ENCODE peak calls at places on chromosome 1, in five cellular contexts. One of them, this sample, is unnamed.

GRCh38 chr1:227942021-227942715 is 5.6 kb downstream of the WNT9A start:
- DNase-seq in stomach: peak
- DNase-seq in body of pancreas: no peak
- DNase-seq in tibial nerve: no peak
- DNase-seq in HCT116: no peak
- DNase-seq in this sample: peak

GRCh38 chr1:75707191-75707590 is 17.3 kb upstream of the ACADM start:
- DNase-seq in stomach: no peak
- DNase-seq in body of pancreas: peak
- DNase-seq in tibial nerve: no peak
- DNase-seq in HCT116: no peak
- DNase-seq in this sample: no peak

GRCh38 chr1:60596791-60597748 is 485.3 kb upstream of the NFIA start:
- DNase-seq in stomach: no peak
- DNase-seq in body of pancreas: no peak
- DNase-seq in tibial nerve: no peak
- DNase-seq in HCT116: no peak
- DNase-seq in this sample: no peak

GRCh38 chr1:110513511-110513910 is 5.5 kb downstream of the KCNA10 start:
- DNase-seq in stomach: no peak
- DNase-seq in body of pancreas: no peak
- DNase-seq in tibial nerve: no peak
- DNase-seq in HCT116: no peak
- DNase-seq in this sample: no peak

GRCh38 chr1:2397007-2397679 is 5.5 kb downstream of the RER1 start:
- DNase-seq in stomach: no peak
- DNase-seq in body of pancreas: no peak
- DNase-seq in tibial nerve: no peak
- DNase-seq in HCT116: no peak
- DNase-seq in this sample: no peak

GRCh38 chr1:159054427-159054826 is 22.1 kb downstream of the AIM2 start:
- DNase-seq in stomach: no peak
- DNase-seq in body of pancreas: no peak
- DNase-seq in tibial nerve: no peak
- DNase-seq in HCT116: no peak
- DNase-seq in this sample: no peak

GRCh38 chr1:2637472-2637871 is 4.7 kb upstream of the MMEL1 start:
- DNase-seq in stomach: no peak
- DNase-seq in body of pancreas: no peak
- DNase-seq in tibial nerve: no peak
- DNase-seq in HCT116: no peak
- DNase-seq in this sample: no peak

GRCh38 chr1:201538618-201539551 is at the start of gene NAV1:
- DNase-seq in stomach: peak
- DNase-seq in body of pancreas: peak
- DNase-seq in tibial nerve: peak
- DNase-seq in HCT116: no peak
- DNase-seq in this sample: peak

GRCh38 chr1:160346953-160347352 is 3.8 kb downstream of the NCSTN start:
- DNase-seq in stomach: no peak
- DNase-seq in body of pancreas: no peak
- DNase-seq in tibial nerve: no peak
- DNase-seq in HCT116: no peak
- DNase-seq in this sample: no peak

GRCh38 chr1:244047739-244048565 is 3.1 kb upstream of the ZBTB18 start:
- DNase-seq in stomach: peak
- DNase-seq in body of pancreas: peak
- DNase-seq in tibial nerve: peak
- DNase-seq in HCT116: peak
- DNase-seq in this sample: peak

GRCh38 chr1:244049969-244050834 is 881 bp upstream of the ZBTB18 start:
- DNase-seq in stomach: no peak
- DNase-seq in body of pancreas: peak
- DNase-seq in tibial nerve: no peak
- DNase-seq in HCT116: no peak
- DNase-seq in this sample: no peak

GRCh38 chr1:244046907-244047738 is 4.0 kb upstream of the ZBTB18 start:
- DNase-seq in stomach: no peak
- DNase-seq in body of pancreas: peak
- DNase-seq in tibial nerve: no peak
- DNase-seq in HCT116: no peak
- DNase-seq in this sample: peak

GRCh38 chr1:244049142-244049968 is 1.7 kb upstream of the ZBTB18 start:
- DNase-seq in stomach: no peak
- DNase-seq in body of pancreas: peak
- DNase-seq in tibial nerve: no peak
- DNase-seq in HCT116: no peak
- DNase-seq in this sample: peak

GRCh38 chr1:244048566-244049141 is 2.4 kb upstream of the ZBTB18 start:
- DNase-seq in stomach: no peak
- DNase-seq in body of pancreas: no peak
- DNase-seq in tibial nerve: no peak
- DNase-seq in HCT116: no peak
- DNase-seq in this sample: peak
- TF ChIP-seq POLR2A in stomach: no peak
- TF ChIP-seq POLR2A in body of pancreas: no peak
- TF ChIP-seq POLR2A in tibial nerve: no peak
- TF ChIP-seq POLR2A in HCT116: no peak
- TF ChIP-seq POLR2A in this sample: no peak

GRCh38 chr1:8584316-8584715 is 233.1 kb downstream of the RERE start:
- DNase-seq in stomach: no peak
- DNase-seq in body of pancreas: no peak
- DNase-seq in tibial nerve: no peak
- DNase-seq in HCT116: no peak
- DNase-seq in this sample: no peak

GRCh38 chr1:8583031-8583430 is 234.4 kb downstream of the RERE start:
- DNase-seq in stomach: no peak
- DNase-seq in body of pancreas: no peak
- DNase-seq in tibial nerve: no peak
- DNase-seq in HCT116: no peak
- DNase-seq in this sample: no peak

GRCh38 chr1:8586438-8586837 is 231.0 kb downstream of the RERE start:
- DNase-seq in stomach: no peak
- DNase-seq in body of pancreas: no peak
- DNase-seq in tibial nerve: no peak
- DNase-seq in HCT116: no peak
- DNase-seq in this sample: no peak

GRCh38 chr1:8574985-8575384 is 242.5 kb downstream of the RERE start:
- DNase-seq in stomach: no peak
- DNase-seq in body of pancreas: no peak
- DNase-seq in tibial nerve: no peak
- DNase-seq in HCT116: no peak
- DNase-seq in this sample: no peak

GRCh38 chr1:8580566-8580965 is 236.9 kb downstream of the RERE start:
- DNase-seq in stomach: no peak
- DNase-seq in body of pancreas: no peak
- DNase-seq in tibial nerve: no peak
- DNase-seq in HCT116: no peak
- DNase-seq in this sample: no peak
- TF ChIP-seq CTCF in stomach: no peak
- TF ChIP-seq CTCF in body of pancreas: no peak
- TF ChIP-seq CTCF in tibial nerve: no peak
- TF ChIP-seq CTCF in HCT116: no peak
- TF ChIP-seq CTCF in this sample: no peak

DNA sequence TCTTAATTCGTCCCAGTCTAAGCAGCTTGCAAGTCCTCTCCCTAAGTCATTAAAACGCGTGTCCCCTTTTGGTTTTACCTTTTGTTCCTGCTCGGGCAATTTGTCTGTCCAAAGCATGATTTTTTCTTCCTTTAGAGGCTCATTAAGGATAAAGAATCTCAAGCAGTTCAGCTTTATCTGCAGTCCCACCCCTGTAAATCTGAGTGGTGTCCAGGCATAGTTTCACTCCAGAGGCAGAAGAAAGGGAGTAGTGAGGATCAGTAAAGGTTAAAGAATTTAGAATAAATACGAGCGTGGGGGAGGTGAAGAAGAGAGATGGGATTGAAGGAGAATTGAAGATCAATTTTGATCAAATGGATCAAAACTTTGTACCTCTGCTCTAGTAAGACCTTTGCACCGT is 930 bp upstream of the ETV3 start:
- DNase-seq in stomach: no peak
- DNase-seq in body of pancreas: no peak
- DNase-seq in tibial nerve: no peak
- DNase-seq in HCT116: no peak
- DNase-seq in this sample: no peak
- H3K4me3 ChIP-seq in stomach: peak
- H3K4me3 ChIP-seq in body of pancreas: no peak
- H3K4me3 ChIP-seq in tibial nerve: peak
- H3K4me3 ChIP-seq in HCT116: peak
- H3K4me3 ChIP-seq in this sample: peak

GRCh38 chr1:4769516-4770280 is 115.3 kb downstream of the AJAP1 start:
- DNase-seq in stomach: no peak
- DNase-seq in body of pancreas: no peak
- DNase-seq in tibial nerve: no peak
- DNase-seq in HCT116: no peak
- DNase-seq in this sample: no peak
- TF ChIP-seq POLR2A in stomach: no peak
- TF ChIP-seq POLR2A in body of pancreas: no peak
- TF ChIP-seq POLR2A in tibial nerve: no peak
- TF ChIP-seq POLR2A in HCT116: no peak
- TF ChIP-seq POLR2A in this sample: no peak

GRCh38 chr1:183528577-183528976 is 56.3 kb downstream of the SMG7 start:
- DNase-seq in stomach: no peak
- DNase-seq in body of pancreas: no peak
- DNase-seq in tibial nerve: no peak
- DNase-seq in HCT116: no peak
- DNase-seq in this sample: no peak
- TF ChIP-seq CTCF in stomach: no peak
- TF ChIP-seq CTCF in body of pancreas: no peak
- TF ChIP-seq CTCF in tibial nerve: no peak
- TF ChIP-seq CTCF in HCT116: no peak
- TF ChIP-seq CTCF in this sample: no peak

DNA sequence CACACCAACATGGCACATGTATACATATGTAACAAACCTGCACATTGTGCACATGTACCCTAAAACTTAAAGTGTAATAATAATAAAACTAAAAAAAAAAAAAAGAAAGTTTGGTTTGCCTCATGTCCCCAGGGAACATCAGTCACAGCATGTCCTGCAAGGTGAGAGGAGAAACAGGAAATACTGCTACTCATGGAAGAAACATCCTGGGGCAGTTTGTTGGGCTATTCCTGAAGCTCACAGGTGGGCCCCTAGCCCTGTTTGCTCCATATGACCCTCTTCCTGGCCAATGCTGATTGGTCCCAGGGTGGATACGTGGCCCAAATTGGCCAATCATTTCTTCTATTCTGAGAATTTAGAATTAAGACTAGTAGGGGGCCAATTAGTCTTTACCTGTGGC is 103.4 kb upstream of the ADAR start:
- DNase-seq in stomach: no peak
- DNase-seq in body of pancreas: no peak
- DNase-seq in tibial nerve: no peak
- DNase-seq in HCT116: no peak
- DNase-seq in this sample: no peak
- H3K4me3 ChIP-seq in stomach: no peak
- H3K4me3 ChIP-seq in body of pancreas: no peak
- H3K4me3 ChIP-seq in tibial nerve: no peak
- H3K4me3 ChIP-seq in HCT116: no peak
- H3K4me3 ChIP-seq in this sample: no peak

GRCh38 chr1:54335396-54336056 is 70.7 kb downstream of the SSBP3 start:
- DNase-seq in stomach: peak
- DNase-seq in body of pancreas: peak
- DNase-seq in tibial nerve: peak
- DNase-seq in HCT116: no peak
- DNase-seq in this sample: peak
- TF ChIP-seq POLR2A in stomach: no peak
- TF ChIP-seq POLR2A in body of pancreas: no peak
- TF ChIP-seq POLR2A in tibial nerve: no peak
- TF ChIP-seq POLR2A in HCT116: no peak
- TF ChIP-seq POLR2A in this sample: no peak